ENCODE peak calls at places on chromosomes 5 and 9, in eight cellular contexts. S is transverse colon, Q is HepG2, X is sigmoid colon, M is upper lobe of left lung, A is prostate gland, T is stomach, P is SK-N-MC. N is an unnamed sample.

GRCh38 chr5:144405986-144406385 is 235.3 kb downstream of the KCTD16 start:
- DNase-seq in S (no peak), Q (no peak), X (no peak), M (no peak), A (no peak), T (no peak), P (no peak), N (no peak)

GRCh38 chr9:136848393-136849037 is 694 bp upstream of the PHPT1 start:
- DNase-seq in S (peak), Q (peak), X (no peak), M (peak), A (no peak), T (peak), P (no peak), N (no peak)

GRCh38 chr9:121963542-121963995 is 129.5 kb downstream of the TTLL11 start:
- DNase-seq in S (no peak), Q (no peak), X (no peak), M (no peak), A (no peak), T (no peak), P (no peak), N (no peak)

GRCh38 chr9:134626576-134627416 is 14.8 kb upstream of the COL5A1 start:
- DNase-seq in S (no peak), Q (no peak), X (peak), M (peak), A (no peak), T (no peak), P (peak), N (no peak)

GRCh38 chr5:63245271-63245670 is 666.7 kb downstream of the LRRC70 start:
- DNase-seq in S (no peak), Q (no peak), X (no peak), M (no peak), A (no peak), T (no peak), P (no peak), N (no peak)

GRCh38 chr9:107739601-107740082 is 250.1 kb upstream of the KLF4 start:
- DNase-seq in S (no peak), Q (no peak), X (peak), M (peak), A (peak), T (peak), P (no peak), N (no peak)

GRCh38 chr9:75823136-75823535 is 67.3 kb upstream of the PCSK5 start:
- DNase-seq in S (no peak), Q (no peak), X (no peak), M (no peak), A (no peak), T (no peak), P (no peak), N (no peak)

GRCh38 chr5:138981606-138982005 is 106.5 kb upstream of the LRRTM2 start:
- DNase-seq in S (no peak), Q (no peak), X (no peak), M (no peak), A (no peak), T (no peak), P (no peak), N (no peak)

GRCh38 chr5:160486573-160486972 is 64.9 kb downstream of the PTTG1 start:
- DNase-seq in S (no peak), Q (no peak), X (no peak), M (no peak), A (no peak), T (no peak), P (no peak), N (no peak)

GRCh38 chr5:107607656-107608368 is 62.9 kb downstream of the EFNA5 start:
- DNase-seq in S (no peak), Q (no peak), X (no peak), M (no peak), A (no peak), T (no peak), P (no peak), N (no peak)

GRCh38 chr9:137761032-137761431 is 116.5 kb upstream of the CACNA1B start:
- DNase-seq in S (no peak), Q (no peak), X (no peak), M (no peak), A (no peak), T (no peak), P (no peak), N (no peak)

GRCh38 chr5:72034710-72035109 is 72.6 kb upstream of the MAP1B start:
- DNase-seq in S (no peak), Q (no peak), X (no peak), M (no peak), A (no peak), T (no peak), P (no peak), N (no peak)

GRCh38 chr9:109914280-109915027 is 134.5 kb downstream of the PALM2AKAP2 start:
- DNase-seq in S (peak), Q (no peak), X (no peak), M (no peak), A (no peak), T (no peak), P (no peak), N (no peak)

GRCh38 chr9:135081264-135081660 is 6.2 kb upstream of the OLFM1 start:
- DNase-seq in S (no peak), Q (no peak), X (peak), M (no peak), A (no peak), T (no peak), P (no peak), N (no peak)

GRCh38 chr5:126492939-126493338 is 69.7 kb downstream of the GRAMD2B start:
- DNase-seq in S (no peak), Q (peak), X (no peak), M (no peak), A (no peak), T (no peak), P (no peak), N (no peak)

GRCh38 chr5:73544429-73545402 is 20.7 kb downstream of the ANKRA2 start:
- DNase-seq in S (peak), Q (peak), X (no peak), M (no peak), A (peak), T (peak), P (no peak), N (no peak)

GRCh38 chr9:98161851-98162250 is 30.6 kb downstream of the CORO2A start:
- DNase-seq in S (no peak), Q (no peak), X (peak), M (no peak), A (no peak), T (no peak), P (no peak), N (no peak)

GRCh38 chr9:35826071-35826701 is 2.3 kb downstream of the FAM221B start:
- DNase-seq in S (no peak), Q (peak), X (peak), M (no peak), A (peak), T (peak), P (no peak), N (no peak)

GRCh38 chr9:71863652-71864051 is 47.3 kb downstream of the ABHD17B start:
- DNase-seq in S (no peak), Q (no peak), X (no peak), M (no peak), A (no peak), T (no peak), P (no peak), N (no peak)

GRCh38 chr5:161064800-161065199 is 212.8 kb upstream of the ATP10B start:
- DNase-seq in S (no peak), Q (no peak), X (no peak), M (no peak), A (no peak), T (no peak), P (no peak), N (no peak)

GRCh38 chr5:28984642-28985041 is 1946.3 kb upstream of the CDH9 start:
- DNase-seq in S (no peak), Q (no peak), X (no peak), M (no peak), A (no peak), T (no peak), P (no peak), N (no peak)

GRCh38 chr5:141877478-141878185 is 578 bp downstream of the PCDH1 start:
- DNase-seq in S (peak), Q (no peak), X (no peak), M (peak), A (peak), T (no peak), P (no peak), N (no peak)

GRCh38 chr5:179259731-179260323 is 85.4 kb downstream of the ADAMTS2 start:
- DNase-seq in S (no peak), Q (no peak), X (peak), M (no peak), A (no peak), T (peak), P (no peak), N (no peak)

GRCh38 chr5:126348855-126349635 is 74.2 kb upstream of the GRAMD2B start:
- DNase-seq in S (no peak), Q (no peak), X (no peak), M (no peak), A (no peak), T (no peak), P (no peak), N (no peak)

GRCh38 chr9:135303280-135303647 is 176.3 kb upstream of the PPP1R26 start:
- DNase-seq in S (no peak), Q (no peak), X (no peak), M (no peak), A (no peak), T (no peak), P (no peak), N (no peak)

GRCh38 chr5:65305913-65306312 is 175.8 kb downstream of the ADAMTS6 start:
- DNase-seq in S (no peak), Q (peak), X (no peak), M (no peak), A (no peak), T (no peak), P (no peak), N (no peak)

GRCh38 chr5:22852807-22853670 is at the start of gene CDH12:
- DNase-seq in S (no peak), Q (no peak), X (no peak), M (peak), A (no peak), T (no peak), P (no peak), N (no peak)

GRCh38 chr5:168782172-168782571 is 203.0 kb upstream of the PANK3 start:
- DNase-seq in S (no peak), Q (no peak), X (no peak), M (no peak), A (no peak), T (no peak), P (no peak), N (no peak)

GRCh38 chr5:56314536-56314935 is 81.4 kb upstream of the ANKRD55 start:
- DNase-seq in S (no peak), Q (peak), X (no peak), M (no peak), A (no peak), T (no peak), P (no peak), N (no peak)

GRCh38 chr9:93945400-93946337 is 9.5 kb downstream of the BARX1 start:
- DNase-seq in S (no peak), Q (no peak), X (no peak), M (peak), A (no peak), T (no peak), P (no peak), N (no peak)

GRCh38 chr5:85927632-85928031 is 690.1 kb upstream of the COX7C start:
- DNase-seq in S (no peak), Q (no peak), X (no peak), M (no peak), A (no peak), T (no peak), P (no peak), N (no peak)

GRCh38 chr9:33697171-33697570 is 98.2 kb upstream of the PRSS3 start:
- DNase-seq in S (no peak), Q (no peak), X (no peak), M (no peak), A (no peak), T (no peak), P (no peak), N (no peak)

GRCh38 chr9:131098391-131099087 is 2.2 kb downstream of the AIF1L start:
- DNase-seq in S (no peak), Q (no peak), X (no peak), M (no peak), A (no peak), T (no peak), P (no peak), N (no peak)

GRCh38 chr9:126628146-126628545 is 14.4 kb downstream of the LMX1B start:
- DNase-seq in S (no peak), Q (no peak), X (no peak), M (no peak), A (no peak), T (no peak), P (no peak), N (no peak)

GRCh38 chr9:126625329-126626116 is 11.8 kb downstream of the LMX1B start:
- DNase-seq in S (no peak), Q (no peak), X (no peak), M (peak), A (no peak), T (no peak), P (no peak), N (no peak)

GRCh38 chr9:126624453-126624872 is 10.7 kb downstream of the LMX1B start:
- DNase-seq in S (no peak), Q (no peak), X (no peak), M (peak), A (no peak), T (no peak), P (no peak), N (no peak)

GRCh38 chr9:126624912-126625311 is 11.2 kb downstream of the LMX1B start:
- DNase-seq in S (no peak), Q (no peak), X (no peak), M (peak), A (no peak), T (no peak), P (no peak), N (no peak)

DNA sequence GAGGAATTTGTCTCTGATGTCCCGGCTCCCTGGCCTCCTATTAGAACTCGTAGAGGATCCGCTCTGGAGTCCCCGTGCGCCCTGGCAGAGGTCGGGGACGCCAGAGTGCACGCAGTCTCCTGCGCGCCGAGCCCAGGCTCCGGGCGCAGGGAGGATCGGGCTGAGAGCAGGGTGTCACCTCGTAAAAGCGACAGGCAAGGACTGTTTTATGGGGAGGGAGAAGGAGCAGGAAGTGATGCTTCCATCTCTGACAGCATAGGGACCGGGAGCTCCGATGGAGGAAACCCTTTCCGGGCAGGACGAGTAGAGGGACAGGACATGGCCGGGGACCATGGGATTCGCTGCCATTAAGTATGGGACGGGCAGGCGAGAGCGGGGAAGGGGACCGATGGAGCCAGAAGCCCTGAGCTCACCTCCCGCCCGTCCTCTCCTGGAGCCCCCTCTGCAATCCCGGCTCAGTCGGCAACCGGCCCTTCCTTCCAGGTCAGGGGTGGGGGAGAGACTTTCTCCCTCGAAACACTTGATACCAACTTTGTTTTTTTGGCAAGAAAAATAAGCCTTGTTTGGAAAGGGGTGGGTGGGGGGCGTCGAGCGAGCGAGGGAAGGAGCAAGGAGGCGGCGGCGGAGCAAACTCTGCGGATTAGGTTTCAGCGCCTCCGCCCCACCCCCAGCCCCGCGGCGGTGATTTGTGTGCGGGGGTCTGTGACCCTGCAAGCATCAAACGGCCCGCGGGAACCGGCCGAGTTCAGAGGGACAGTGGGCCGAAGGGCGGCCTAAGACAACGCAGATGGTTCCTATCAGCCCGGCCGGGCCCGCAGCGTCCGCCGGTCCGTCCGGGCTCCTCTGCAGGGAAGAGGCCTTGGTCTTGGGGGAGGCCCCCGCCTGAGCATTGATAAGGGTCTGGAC is 12.6 kb downstream of the LMX1B start:
- DNase-seq in S (no peak), Q (no peak), X (no peak), M (peak), A (no peak), T (no peak), P (no peak), N (no peak)
- TF ChIP-seq POLR2AphosphoS5 in S (no peak), Q (no peak), X (no peak), M (no peak), A (no peak), T (no peak), P (no peak), N (no peak)

GRCh38 chr9:37010976-37011375 is 23.1 kb downstream of the PAX5 start:
- DNase-seq in S (no peak), Q (no peak), X (no peak), M (no peak), A (no peak), T (no peak), P (no peak), N (no peak)
- TF ChIP-seq POLR2AphosphoS5 in S (no peak), Q (no peak), X (no peak), M (no peak), A (no peak), T (no peak), P (no peak), N (no peak)

DNA sequence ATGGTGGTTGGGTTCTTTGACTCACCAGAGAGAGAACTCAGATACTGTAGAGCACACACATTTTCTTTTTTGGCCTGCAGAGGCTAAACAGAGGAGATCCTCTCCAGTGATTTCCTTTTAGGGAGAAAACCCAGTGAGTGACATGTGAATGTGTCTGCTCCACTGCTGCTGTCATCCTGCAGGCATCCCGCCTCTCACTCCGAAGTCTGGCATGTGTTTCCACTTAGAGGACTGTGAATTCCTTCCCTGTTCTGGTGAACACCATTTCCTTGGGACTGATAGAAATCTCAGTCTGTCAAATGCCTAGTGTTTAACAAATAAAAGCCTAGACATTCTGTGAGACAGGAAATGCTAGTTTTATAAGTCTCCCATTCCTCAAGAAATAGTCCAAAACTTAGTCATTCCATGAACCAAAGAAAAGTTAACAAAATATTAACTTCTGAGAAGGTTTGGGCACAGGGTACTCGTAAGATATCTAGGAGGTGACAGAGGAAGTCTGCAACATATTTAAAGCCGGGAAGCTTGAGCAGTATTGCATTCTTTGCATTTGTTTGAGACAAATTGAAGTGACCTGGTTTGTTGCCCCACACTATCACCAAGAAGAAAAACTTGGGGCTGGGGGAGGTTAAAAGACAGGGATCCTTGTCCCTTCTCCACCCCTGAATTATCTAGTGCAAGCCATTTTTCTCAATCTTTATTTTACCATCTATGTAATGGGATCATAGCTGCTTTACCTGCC is 74.9 kb upstream of the NIPAL4 start:
- DNase-seq in S (peak), Q (no peak), X (peak), M (no peak), A (peak), T (no peak), P (peak), N (peak)
- TF ChIP-seq POLR2AphosphoS5 in S (peak), Q (no peak), X (peak), M (peak), A (peak), T (peak), P (peak), N (peak)

DNA sequence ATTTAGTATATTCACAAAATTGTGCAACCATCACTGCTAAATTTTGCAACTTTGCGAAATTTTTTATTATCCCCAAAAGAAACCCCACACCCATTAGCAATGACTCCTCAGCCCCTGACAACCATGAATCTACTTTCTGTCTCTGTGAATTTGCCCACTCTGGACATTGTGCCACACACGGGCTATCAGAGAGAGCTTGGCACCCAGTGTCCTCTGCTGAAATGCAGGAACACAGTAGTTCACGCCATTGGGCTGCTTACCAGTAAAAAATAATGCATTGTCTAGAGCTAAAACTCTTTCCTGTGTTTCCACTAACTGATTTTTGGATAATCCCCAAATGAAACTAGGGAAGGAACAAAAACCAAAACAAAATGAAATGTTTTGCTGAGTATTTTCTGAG is 60.0 kb downstream of the HRH2 start:
- DNase-seq in S (no peak), Q (no peak), X (no peak), M (no peak), A (no peak), T (no peak), P (no peak), N (no peak)
- TF ChIP-seq POLR2AphosphoS5 in S (no peak), Q (no peak), X (no peak), M (no peak), A (no peak), T (no peak), P (no peak), N (no peak)